ENCODE peak calls at places on chromosomes 13 and 19, in nine cellular contexts. R is IMR-90, U is right lobe of liver, G is tibial nerve, D is HepG2, X is AG04450, O is cardiac muscle cell, V is psoas muscle, E is breast epithelium. I is an unnamed sample.

GRCh38 chr13:24683833-24684599 is 3.8 kb downstream of the ATP12A start:
- DNase-seq in E (no peak), G (peak; percentile 59), O (peak; percentile 80), D (peak; percentile 43), X (no peak), R (peak; percentile 23), V (peak; percentile 63), U (peak; percentile 59), I (peak; percentile 56)

GRCh38 chr19:51119089-51119488 is 5.6 kb upstream of the SIGLEC9 start:
- DNase-seq in R (no peak), O (no peak), U (no peak), G (no peak), X (no peak), V (no peak), D (no peak), E (no peak), I (no peak)

GRCh38 chr19:3554254-3555083 is 2.9 kb downstream of the MFSD12 start:
- DNase-seq in X (no peak), E (no peak), G (no peak), D (no peak), U (no peak), O (no peak), V (no peak), R (no peak), I (no peak)

GRCh38 chr19:32174386-32175113 is 170.9 kb upstream of the ZNF507 start:
- DNase-seq in O (no peak), E (no peak), U (no peak), D (no peak), X (no peak), V (no peak), R (no peak), G (no peak), I (no peak)

GRCh38 chr13:66759919-66760318 is 470.2 kb downstream of the PCDH9 start:
- DNase-seq in E (no peak), V (no peak), G (no peak), U (no peak), X (no peak), D (no peak), R (no peak), O (no peak), I (no peak)

GRCh38 chr19:50896591-50897190 is 14.5 kb downstream of the KLK4 start:
- DNase-seq in R (peak; percentile 65), G (no peak), X (no peak), E (no peak), V (no peak), O (no peak), U (no peak), D (peak; percentile 26), I (peak; percentile 59)

GRCh38 chr13:99028890-99029289 is 51.0 kb upstream of the DOCK9 start:
- DNase-seq in V (no peak), R (no peak), G (no peak), D (no peak), O (no peak), E (no peak), X (no peak), U (no peak), I (no peak)

GRCh38 chr13:29758591-29759114 is 91.8 kb downstream of the UBL3 start:
- DNase-seq in X (no peak), R (no peak), G (no peak), E (no peak), V (no peak), O (no peak), U (no peak), D (peak; percentile 5), I (no peak)

GRCh38 chr13:67155898-67156717 is 74.0 kb downstream of the PCDH9 start:
- DNase-seq in G (no peak), O (no peak), D (no peak), U (no peak), X (no peak), E (no peak), V (peak; percentile 32), R (no peak), I (no peak)

GRCh38 chr19:19087676-19088075 is 23.9 kb downstream of the SLC25A42 start:
- DNase-seq in O (no peak), R (no peak), V (no peak), U (no peak), E (no peak), D (no peak), G (no peak), X (no peak), I (no peak)

GRCh38 chr13:47959468-47960088 is 41.5 kb downstream of the SUCLA2 start:
- DNase-seq in O (no peak), R (no peak), V (no peak), G (no peak), U (no peak), E (no peak), D (no peak), X (no peak), I (no peak)

GRCh38 chr13:113647351-113648217 is 10.4 kb downstream of the ATP4B start:
- DNase-seq in R (no peak), V (peak; percentile 91), D (no peak), U (peak; percentile 96), O (no peak), G (peak; percentile 77), E (peak; percentile 96), X (no peak), I (peak; percentile 99)

GRCh38 chr19:4115818-4116385 is 8.0 kb downstream of the MAP2K2 start:
- DNase-seq in G (no peak), D (no peak), E (no peak), V (no peak), O (no peak), X (no peak), R (no peak), U (no peak), I (no peak)

GRCh38 chr19:18156841-18157464 is 4.0 kb downstream of the PIK3R2 start:
- DNase-seq in D (peak; percentile 63), X (peak; percentile 58), O (peak; percentile 62), R (peak; percentile 83), V (peak; percentile 91), E (peak; percentile 87), U (peak; percentile 88), G (peak; percentile 55), I (peak; percentile 90)

DNA sequence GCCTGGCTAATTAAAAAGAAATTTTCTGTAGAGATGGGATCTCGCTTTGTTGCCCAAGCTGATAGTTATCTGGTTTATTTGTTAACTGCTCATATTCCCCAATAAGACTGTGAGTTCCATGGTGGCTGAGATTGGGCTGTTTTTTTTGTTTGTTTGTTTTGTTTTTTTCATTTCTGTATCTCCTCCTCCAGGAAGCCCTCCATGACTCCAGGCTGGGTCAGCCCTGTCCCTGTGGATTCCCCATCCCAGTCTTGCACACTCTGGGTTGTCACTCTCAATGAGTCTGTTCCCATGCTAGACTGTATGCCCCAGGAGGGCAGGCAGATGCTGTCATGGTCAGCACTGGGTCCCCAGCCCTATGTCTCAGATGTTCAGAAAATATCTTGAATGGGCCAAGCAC is 2.9 kb downstream of the EML2 start:
- DNase-seq in G (no peak), V (no peak), E (no peak), O (no peak), U (no peak), X (no peak), R (no peak), D (no peak), I (no peak)
- H3K4me3 ChIP-seq in G (no peak overlapping the region), V (no peak overlapping the region), E (no peak overlapping the region), O (no peak overlapping the region), U (no peak overlapping the region), X (no peak overlapping the region), R (no peak overlapping the region), D (no peak overlapping the region), I (no peak overlapping the region)

DNA sequence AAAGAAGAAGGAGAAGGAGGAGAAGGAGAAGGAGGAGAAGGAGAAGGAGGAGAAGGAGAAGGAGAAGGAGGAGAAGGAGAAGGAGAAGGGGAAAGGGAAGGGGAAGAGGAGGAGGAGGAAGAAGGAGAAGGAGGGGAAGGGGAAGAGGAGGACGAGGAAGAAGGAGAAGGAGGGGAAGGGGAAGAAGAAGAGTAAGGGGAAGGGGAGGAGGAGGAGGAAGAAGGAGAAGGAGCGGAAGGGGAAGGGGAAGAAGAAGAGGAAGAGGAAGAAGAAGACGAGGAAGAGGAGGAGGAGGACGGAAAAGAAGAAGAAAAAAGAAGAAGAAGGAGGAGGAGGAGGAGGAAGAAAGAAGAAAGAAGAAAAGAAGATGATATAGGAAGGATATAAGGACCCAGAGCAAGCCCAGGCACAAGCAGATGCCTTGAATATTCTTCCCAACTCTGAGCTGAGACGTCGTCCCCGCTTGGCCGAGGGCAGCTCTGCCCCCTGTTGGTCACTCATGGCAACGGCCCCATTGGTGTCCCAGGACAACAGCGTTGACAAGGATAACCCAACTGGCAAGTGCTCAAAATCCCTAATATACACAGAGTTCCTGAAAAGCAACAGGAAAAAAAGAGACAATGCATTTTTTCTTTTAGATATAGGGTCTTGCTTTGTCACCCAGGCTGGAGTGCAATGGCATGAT is 30.6 kb upstream of the IGSF23 start:
- DNase-seq in G (no peak), U (peak; percentile 55), O (peak; percentile 41), D (no peak), X (no peak), V (no peak), R (no peak), E (no peak), I (no peak)
- TF ChIP-seq CTCF in G (no peak), U (peak; percentile 59), O (peak; percentile 77), D (peak; percentile 77), X (peak; percentile 54), V (peak; percentile 48), R (peak; percentile 45), E (no peak), I (peak; percentile 33)

DNA sequence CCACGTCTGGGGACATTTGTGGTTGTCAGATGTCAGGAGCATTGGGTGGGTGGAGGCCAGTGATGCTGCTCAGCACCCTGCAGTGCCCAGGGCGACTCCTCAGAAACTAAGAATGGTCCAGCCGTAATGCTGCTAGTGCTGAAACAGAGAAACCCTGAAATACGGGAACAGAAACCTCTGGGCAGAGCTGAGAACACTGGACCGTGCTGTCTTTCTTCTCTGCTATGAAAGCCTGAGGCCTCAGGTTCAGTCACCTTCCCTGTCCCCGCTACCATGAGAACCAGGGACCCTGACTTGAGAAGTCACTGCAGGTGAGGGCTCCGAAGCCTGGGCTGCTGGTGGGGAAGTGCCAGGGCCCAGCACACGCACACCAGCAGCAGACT is 13.4 kb downstream of the CAPS start:
- DNase-seq in G (no peak), X (no peak), E (no peak), O (no peak), R (no peak), D (no peak), U (no peak), V (no peak), I (no peak)
- H3K27ac ChIP-seq in G (peak overlapping the region; percentile 74), X (no peak overlapping the region), E (peak overlapping the region; percentile 90), O (no peak overlapping the region), R (no peak overlapping the region), D (no peak overlapping the region), U (no peak overlapping the region), V (peak overlapping the region; percentile 24), I (no peak overlapping the region)

DNA sequence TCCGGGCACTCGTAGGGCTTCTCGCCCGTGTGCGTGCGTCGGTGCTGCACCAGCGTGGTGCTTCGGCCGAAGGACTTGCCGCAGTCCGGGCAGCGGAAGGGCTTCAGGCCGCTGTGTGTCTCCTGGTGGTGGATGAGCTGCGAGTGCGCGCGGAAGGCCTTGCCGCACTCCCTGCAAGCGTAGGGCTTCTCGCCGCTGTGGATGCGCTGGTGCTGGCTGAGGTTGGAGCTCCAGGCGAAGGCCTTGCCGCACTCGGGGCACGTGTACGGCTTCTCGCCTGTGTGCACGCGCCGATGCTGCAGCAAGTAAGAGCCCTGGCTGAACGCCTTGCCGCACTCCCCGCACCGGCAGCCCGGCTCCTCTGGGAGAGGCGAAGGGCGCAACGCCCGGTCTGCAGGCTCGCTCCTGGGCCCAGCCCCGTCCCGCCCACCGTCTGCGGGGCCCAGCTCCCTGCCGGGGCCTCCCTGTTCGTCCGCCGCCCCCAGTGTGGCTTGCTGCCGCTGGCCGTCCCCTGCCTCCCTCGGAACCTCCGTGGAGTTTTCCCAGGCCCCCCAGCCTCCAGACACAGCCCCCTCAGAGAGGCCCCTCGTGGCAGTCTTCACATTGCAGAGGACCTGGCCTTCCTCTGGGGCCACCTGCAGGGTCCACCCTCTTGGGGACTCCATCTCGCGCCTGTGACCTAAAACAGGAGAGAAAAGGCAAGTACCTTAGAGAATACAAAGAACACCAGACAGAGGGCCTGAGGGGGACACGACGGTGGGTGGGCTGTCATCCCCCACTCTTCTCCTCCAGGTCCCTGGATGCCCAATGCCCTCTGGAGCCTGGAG is 3.9 kb upstream of the A1BG start:
- DNase-seq in X (no peak), E (no peak), D (no peak), G (no peak), U (no peak), O (no peak), V (no peak), R (no peak), I (no peak)
- H3K4me3 ChIP-seq in X (no peak overlapping the region), E (peak overlapping the region; percentile 20), D (no peak overlapping the region), G (no peak overlapping the region), U (no peak overlapping the region), O (no peak overlapping the region), V (peak overlapping the region; percentile 59), R (no peak overlapping the region), I (peak overlapping the region; percentile 22)